ENCODE peak calls at places on chromosomes 6 and 20, in five cellular contexts. Y is bronchial epithelial cell, Q is spleen, S is neural progenitor cell, X is choroid plexus epithelial cell. M is an unnamed sample.

GRCh38 chr6:106924699-106925523 is 49.6 kb downstream of the CD24 start:
- DNase-seq in Q (no peak), S (no peak), Y (no peak), X (no peak), M (no peak)

GRCh38 chr6:143513410-143513809 is 1.9 kb upstream of the FUCA2 start:
- DNase-seq in S (peak; percentile 59), Q (peak; percentile 79), Y (peak; percentile 12), X (peak; percentile 25), M (no peak)

GRCh38 chr6:143108278-143108677 is 47.6 kb downstream of the AIG1 start:
- DNase-seq in Y (no peak), X (peak; percentile 57), S (no peak), Q (no peak), M (no peak)

GRCh38 chr6:143187173-143187908 is 126.7 kb downstream of the AIG1 start:
- DNase-seq in X (peak; percentile 93), Y (peak; percentile 60), S (no peak), Q (no peak), M (no peak)

GRCh38 chr20:34536798-34537394 is 20.7 kb downstream of the DYNLRB1 start:
- DNase-seq in Q (peak; percentile 84), X (peak; percentile 44), S (peak; percentile 65), Y (no peak), M (peak; percentile 83)

GRCh38 chr6:5112065-5112799 is 27.1 kb downstream of the PPP1R3G start:
- DNase-seq in Q (no peak), X (peak; percentile 38), S (no peak), Y (peak; percentile 86), M (no peak)

GRCh38 chr6:79810153-79810806 is 137.1 kb downstream of the ELOVL4 start:
- DNase-seq in Y (no peak), S (peak; percentile 92), X (peak; percentile 2), Q (no peak), M (no peak)

GRCh38 chr6:85017352-85017751 is 253.0 kb upstream of the TBX18 start:
- DNase-seq in Y (no peak), Q (no peak), X (no peak), S (no peak), M (no peak)

GRCh38 chr6:115972679-115973078 is 88.0 kb downstream of the FRK start:
- DNase-seq in Q (no peak), X (peak; percentile 1), S (no peak), Y (no peak), M (no peak)

GRCh38 chr6:9540534-9541126 is 874.2 kb downstream of the TFAP2A start:
- DNase-seq in Q (no peak), S (peak; percentile 40), X (peak; percentile 72), Y (peak; percentile 80), M (no peak)

GRCh38 chr6:3594196-3594595 is 137.3 kb upstream of the SLC22A23 start:
- DNase-seq in X (no peak), Y (peak; percentile 39), Q (no peak), S (no peak), M (no peak)

GRCh38 chr6:89117285-89118108 is at the start of gene SRSF12:
- DNase-seq in Y (no peak), X (peak; percentile 27), Q (peak; percentile 90), S (peak; percentile 85), M (peak; percentile 93)

GRCh38 chr6:42190784-42191183 is 4.0 kb downstream of the GUCA1B start:
- DNase-seq in Y (peak; percentile 31), S (no peak), X (peak; percentile 51), Q (no peak), M (no peak)

GRCh38 chr20:45037050-45037449 is 63.9 kb downstream of the KCNS1 start:
- DNase-seq in S (no peak), X (peak; percentile 74), Q (no peak), Y (peak; percentile 64), M (no peak)

GRCh38 chr6:53437557-53438202 is 88.9 kb upstream of the ELOVL5 start:
- DNase-seq in Y (peak; percentile 73), S (peak; percentile 61), X (peak; percentile 95), Q (no peak), M (no peak)

GRCh38 chr20:37734228-37734980 is 40.6 kb downstream of the CTNNBL1 start:
- DNase-seq in S (no peak), Q (no peak), X (peak; percentile 71), Y (no peak), M (no peak)

GRCh38 chr6:14925627-14926026 is 320.2 kb upstream of the JARID2 start:
- DNase-seq in Y (peak; percentile 71), X (peak; percentile 51), S (no peak), Q (no peak), M (no peak)

GRCh38 chr6:98203170-98203806 is 631.1 kb upstream of the POU3F2 start:
- DNase-seq in X (peak; percentile 2), Y (peak; percentile 4), S (peak; percentile 48), Q (no peak), M (no peak)

GRCh38 chr6:14906621-14907020 is 339.2 kb upstream of the JARID2 start:
- DNase-seq in S (no peak), X (no peak), Q (no peak), Y (no peak), M (no peak)

GRCh38 chr6:13924949-13925881 is at the start of gene RNF182:
- DNase-seq in Y (no peak), Q (peak; percentile 79), S (peak; percentile 34), X (no peak), M (no peak)

GRCh38 chr6:148513145-148514071 is 170.8 kb downstream of the SASH1 start:
- DNase-seq in Q (no peak), S (no peak), X (peak; percentile 59), Y (no peak), M (no peak)
- H3K4me3 ChIP-seq in Q (no peak overlapping the region), S (no peak overlapping the region), X (no peak overlapping the region), Y (no peak overlapping the region), M (no peak overlapping the region)

DNA sequence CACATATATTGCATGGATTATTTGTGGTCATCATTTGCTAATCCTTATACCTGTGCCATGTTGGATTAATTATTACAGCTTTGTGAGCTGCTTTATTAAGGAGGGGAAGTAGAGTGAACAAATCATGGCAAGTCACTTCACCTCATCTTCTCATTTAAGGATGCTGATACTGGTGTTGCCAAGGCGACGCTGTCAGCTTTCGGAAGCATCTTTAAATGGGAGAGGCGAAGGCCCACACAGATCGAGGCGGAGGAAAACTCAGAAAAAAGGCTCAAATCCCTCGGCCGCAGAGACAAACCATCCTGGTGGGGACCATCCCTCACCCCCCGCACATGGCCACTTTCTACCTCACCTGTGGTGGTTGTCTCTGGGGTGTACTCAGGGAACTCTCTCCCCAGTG is 34.8 kb downstream of the FAM110A start:
- DNase-seq in Y (no peak), X (no peak), Q (no peak), S (no peak), M (no peak)
- H3K4me3 ChIP-seq in Y (no peak overlapping the region), X (no peak overlapping the region), Q (no peak overlapping the region), S (no peak overlapping the region), M (no peak overlapping the region)

GRCh38 chr6:100346203-100346602 is 118.5 kb downstream of the SIM1 start:
- DNase-seq in Y (no peak), Q (no peak), S (no peak), X (peak; percentile 37), M (no peak)
- H3K4me3 ChIP-seq in Y (no peak overlapping the region), Q (no peak overlapping the region), S (no peak overlapping the region), X (no peak overlapping the region), M (no peak overlapping the region)

GRCh38 chr6:158087519-158087867 is 80.6 kb downstream of the SERAC1 start:
- DNase-seq in S (no peak), Y (no peak), X (no peak), Q (no peak), M (no peak)
- H3K4me3 ChIP-seq in S (no peak overlapping the region), Y (no peak overlapping the region), X (no peak overlapping the region), Q (no peak overlapping the region), M (no peak overlapping the region)

GRCh38 chr6:35088281-35089215 is 52.6 kb downstream of the TCP11 start:
- DNase-seq in X (no peak), Y (no peak), S (no peak), Q (peak; percentile 57), M (no peak)
- H3K4me3 ChIP-seq in X (no peak overlapping the region), Y (no peak overlapping the region), S (no peak overlapping the region), Q (no peak overlapping the region), M (no peak overlapping the region)

DNA sequence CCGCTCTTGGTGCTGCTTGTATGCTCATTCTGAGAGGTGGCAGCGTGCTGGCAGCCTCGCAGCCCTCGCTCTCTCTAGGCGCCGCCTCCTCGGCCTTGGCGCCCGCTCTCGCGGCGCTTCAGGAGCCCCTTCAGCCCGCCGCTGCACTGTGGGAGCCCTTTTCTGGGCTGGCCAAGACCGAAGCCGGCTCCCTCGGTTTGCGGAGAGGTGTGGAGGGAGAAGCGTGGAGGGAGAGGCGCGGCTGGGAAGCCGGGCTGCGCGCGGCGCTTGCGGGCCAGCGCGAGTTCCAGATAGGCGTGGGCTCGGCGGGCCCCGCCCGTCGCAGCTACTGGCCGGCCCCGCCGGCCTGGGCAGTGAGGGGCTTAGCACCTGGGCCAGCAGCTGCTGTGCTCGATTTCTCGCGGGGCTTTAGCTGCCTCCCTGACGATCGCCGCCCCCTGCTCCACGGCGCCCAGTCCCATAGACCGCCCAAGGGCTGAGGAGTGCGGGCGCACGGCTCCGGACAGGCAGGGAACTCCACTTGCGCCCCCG is 19.5 kb upstream of the FAM8A1 start:
- DNase-seq in S (no peak), Y (no peak), X (peak; percentile 42), Q (peak; percentile 76), M (peak; percentile 85)
- H3K4me3 ChIP-seq in S (no peak overlapping the region), Y (peak overlapping the region; percentile 46), X (peak overlapping the region; percentile 55), Q (peak overlapping the region; percentile 41), M (peak overlapping the region; percentile 47)

GRCh38 chr6:100347901-100348550 is 116.7 kb downstream of the SIM1 start:
- DNase-seq in X (peak; percentile 87), S (no peak), Q (no peak), Y (peak; percentile 50), M (no peak)

GRCh38 chr6:100349366-100349765 is 115.4 kb downstream of the SIM1 start:
- DNase-seq in Q (no peak), S (peak; percentile 53), X (no peak), Y (no peak), M (no peak)

GRCh38 chr6:100344761-100345160 is 120.0 kb downstream of the SIM1 start:
- DNase-seq in Y (peak; percentile 26), X (no peak), S (no peak), Q (no peak), M (no peak)

GRCh38 chr6:100344321-100344720 is 120.4 kb downstream of the SIM1 start:
- DNase-seq in Q (no peak), X (no peak), S (no peak), Y (no peak), M (no peak)

DNA sequence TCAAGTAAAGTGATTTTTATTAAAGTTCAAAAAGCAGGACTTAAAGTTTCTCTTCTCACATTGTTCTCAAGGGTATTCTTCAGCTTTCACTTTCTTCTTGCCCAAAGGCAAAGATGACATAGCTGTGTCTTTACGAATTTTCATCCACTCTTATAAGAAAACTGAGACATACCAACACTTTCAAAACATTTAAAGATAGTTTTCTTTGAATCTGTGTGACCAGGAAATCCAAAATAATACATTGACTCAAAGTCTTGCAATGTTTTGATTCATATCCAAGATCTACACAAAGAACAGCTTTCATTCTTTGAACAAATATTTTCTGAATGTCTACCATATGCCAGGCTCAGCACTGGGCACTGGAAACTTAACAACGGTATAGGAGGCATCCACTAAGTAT is 117.9 kb downstream of the SIM1 start:
- DNase-seq in Y (peak; percentile 55), S (no peak), X (peak; percentile 78), Q (no peak), M (no peak)
- H3K4me3 ChIP-seq in Y (no peak overlapping the region), S (no peak overlapping the region), X (no peak overlapping the region), Q (no peak overlapping the region), M (no peak overlapping the region)